ENCODE peak calls at places on chromosomes 13 and 19, in ten cellular contexts. J, M, T, Q, R, S, N, L, C and E are unnamed samples.

GRCh38 chr19:44607049-44607448 is 6.3 kb upstream of the IGSF23 start:
- DNase-seq in C (peak), M (no peak), L (no peak), S (no peak), T (no peak), J (no peak), N (no peak), R (no peak), Q (no peak), E (no peak)

GRCh38 chr13:22561581-22561980 is 619.2 kb upstream of the SGCG start:
- DNase-seq in S (no peak), Q (peak), R (no peak), C (peak), N (no peak), J (no peak), T (no peak), M (no peak), L (no peak), E (no peak)

GRCh38 chr13:113426591-113426986 is 26.7 kb downstream of the ADPRHL1 start:
- DNase-seq in Q (no peak), M (no peak), T (no peak), R (no peak), L (no peak), N (no peak), S (no peak), C (no peak), J (no peak), E (no peak)

GRCh38 chr13:76387561-76387960 is 498.6 kb downstream of the KCTD12 start:
- DNase-seq in T (no peak), N (no peak), M (no peak), C (no peak), R (no peak), Q (no peak), L (no peak), S (no peak), J (no peak), E (no peak)

GRCh38 chr13:69970521-69970920 is 137.1 kb upstream of the ATXN8OS start:
- DNase-seq in J (no peak), C (no peak), L (no peak), M (no peak), T (no peak), R (no peak), N (no peak), Q (no peak), S (no peak), E (no peak)

GRCh38 chr13:21663197-21663596 is 7.7 kb upstream of the FGF9 start:
- DNase-seq in N (no peak), R (peak), M (no peak), J (no peak), T (no peak), S (no peak), L (no peak), C (no peak), Q (peak), E (no peak)

GRCh38 chr13:25291691-25292090 is 4.4 kb upstream of the MTMR6 start:
- DNase-seq in M (no peak), J (no peak), C (no peak), Q (no peak), T (no peak), N (no peak), R (no peak), L (no peak), S (no peak), E (no peak)

GRCh38 chr19:6213266-6213595 is 66.5 kb downstream of the MLLT1 start:
- DNase-seq in M (no peak), S (no peak), L (no peak), C (no peak), Q (no peak), N (no peak), R (no peak), J (no peak), T (no peak), E (no peak)

GRCh38 chr19:43768273-43769050 is 12.3 kb downstream of the KCNN4 start:
- DNase-seq in R (no peak), C (peak), S (no peak), J (no peak), T (no peak), N (no peak), Q (no peak), M (no peak), L (no peak), E (no peak)

GRCh38 chr19:13100031-13100588 is 2.5 kb downstream of the LYL1 start:
- DNase-seq in N (no peak), L (peak), T (no peak), C (peak), S (peak), R (no peak), Q (no peak), M (no peak), J (peak), E (peak)